ENCODE peak calls at places on chromosome X, in five cellular contexts. B is hepatocyte; E is endothelial cell of umbilical vein; S is CD4-positive, CD25-positive, alpha-beta regulatory T cell; L is esophagus squamous epithelium. Z is an unnamed sample.

GRCh38 chrX:95427389-95427788 is 1257.3 kb upstream of the DIAPH2 start:
- DNase-seq in E (no peak), B (no peak), L (no peak), S (no peak), Z (no peak)

GRCh38 chrX:137695405-137695804 is 129.5 kb downstream of the ZIC3 start:
- DNase-seq in L (no peak), E (no peak), S (no peak), B (no peak), Z (no peak)

GRCh38 chrX:72532371-72532770 is 40.3 kb downstream of the HDAC8 start:
- DNase-seq in E (no peak), B (no peak), S (no peak), L (no peak), Z (no peak)

GRCh38 chrX:132023896-132024386 is 839 bp downstream of the STK26 start:
- DNase-seq in B (no peak), L (no peak), S (peak; percentile 73), E (peak; percentile 1), Z (no peak)

GRCh38 chrX:9635805-9636204 is 129.8 kb downstream of the GPR143 start:
- DNase-seq in B (no peak), L (no peak), E (no peak), S (no peak), Z (no peak)

GRCh38 chrX:44996282-44996681 is 123.3 kb downstream of the KDM6A start:
- DNase-seq in B (no peak), S (no peak), E (no peak), L (no peak), Z (no peak)

GRCh38 chrX:18941896-18942295 is 42.0 kb downstream of the PHKA2 start:
- DNase-seq in S (no peak), B (no peak), E (no peak), L (no peak), Z (no peak)

GRCh38 chrX:44245730-44246129 is 97.7 kb downstream of the EFHC2 start:
- DNase-seq in L (no peak), E (no peak), B (no peak), S (peak; percentile 58), Z (no peak)

GRCh38 chrX:125646195-125646594 is 326.5 kb downstream of the TEX13C start:
- DNase-seq in S (no peak), B (no peak), E (no peak), L (no peak), Z (no peak)

GRCh38 chrX:47564438-47565085 is 3.6 kb downstream of the ARAF start:
- DNase-seq in B (no peak), S (no peak), L (no peak), E (no peak), Z (no peak)

GRCh38 chrX:137072396-137072795 is 38.6 kb upstream of the GPR101 start:
- DNase-seq in E (no peak), L (no peak), B (no peak), S (no peak), Z (no peak)

GRCh38 chrX:19889582-19890342 is 2.4 kb upstream of the SH3KBP1 start:
- DNase-seq in B (peak; percentile 69), E (no peak), L (no peak), S (no peak), Z (no peak)

GRCh38 chrX:11319689-11320302 is 26.6 kb downstream of the AMELX start:
- DNase-seq in E (no peak), L (no peak), S (no peak), B (no peak), Z (no peak)

GRCh38 chrX:4754878-4755604 is 1041.6 kb upstream of the PRKX start:
- DNase-seq in E (no peak), S (no peak), L (no peak), B (no peak), Z (no peak)

GRCh38 chrX:45771560-45772340 is 571.1 kb upstream of the DIPK2B start:
- DNase-seq in B (no peak), E (peak; percentile 80), S (peak; percentile 78), L (no peak), Z (no peak)

DNA sequence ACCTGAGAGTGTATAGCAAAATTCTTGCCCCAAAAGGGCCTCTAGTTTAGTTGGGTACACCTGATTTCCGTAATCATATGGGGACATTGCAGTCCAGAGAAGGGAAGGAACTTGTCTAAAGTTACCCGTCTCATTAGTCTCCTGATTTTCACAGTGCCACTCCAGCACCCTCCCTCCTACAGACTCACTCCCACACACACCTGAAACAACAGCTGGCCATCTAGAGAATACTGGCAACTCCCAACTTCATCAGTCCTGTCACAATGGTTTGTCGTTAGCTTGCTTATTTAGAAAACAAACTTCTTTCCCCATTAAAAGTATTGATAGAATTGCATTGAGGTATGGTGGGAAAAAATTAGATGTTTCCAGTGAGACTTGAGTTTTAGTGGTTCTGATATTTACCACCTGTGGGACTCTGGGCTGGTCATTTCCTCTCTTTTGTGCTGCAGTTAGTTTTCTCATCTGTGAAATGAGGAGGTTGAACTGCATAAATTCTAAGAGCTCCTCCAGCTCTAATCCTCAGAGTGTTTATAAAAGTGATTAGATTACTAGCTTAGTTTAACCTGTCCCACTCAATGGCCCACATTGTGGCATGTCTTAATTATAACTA is 1.7 kb downstream of the IL13RA1 start:
- DNase-seq in S (no peak), E (no peak), B (no peak), L (no peak), Z (no peak)
- H3K4me3 ChIP-seq in S (no peak overlapping the region), E (no peak overlapping the region), B (no peak overlapping the region), L (no peak overlapping the region), Z (no peak overlapping the region)

GRCh38 chrX:69285401-69285871 is 120.2 kb upstream of the PJA1 start:
- DNase-seq in L (no peak), S (no peak), E (no peak), B (peak; percentile 25), Z (no peak)

GRCh38 chrX:69285881-69286545 is 120.8 kb upstream of the PJA1 start:
- DNase-seq in B (peak; percentile 74), E (no peak), L (no peak), S (peak; percentile 44), Z (no peak)

GRCh38 chrX:69280956-69281355 is 115.7 kb upstream of the PJA1 start:
- DNase-seq in L (no peak), B (no peak), S (no peak), E (no peak), Z (no peak)

GRCh38 chrX:69284491-69284890 is 119.2 kb upstream of the PJA1 start:
- DNase-seq in S (no peak), B (no peak), L (no peak), E (no peak), Z (no peak)

GRCh38 chrX:69282893-69283690 is 117.8 kb upstream of the PJA1 start:
- DNase-seq in B (no peak), L (no peak), S (no peak), E (no peak), Z (no peak)
- H3K27me3 ChIP-seq in B (no peaks in the 10 kb centered on the region), L (no peaks in the 10 kb centered on the region), S (no peaks in the 10 kb centered on the region), E (no peaks in the 10 kb centered on the region), Z (peaks cover 8% of the 10 kb centered on the region)

GRCh38 chrX:16842684-16843083 is 27.5 kb downstream of the RBBP7 start:
- DNase-seq in E (no peak), B (no peak), L (no peak), S (no peak), Z (no peak)
- H3K36me3 ChIP-seq in E (peaks cover 2% of the 10 kb centered on the region), B (no peaks in the 10 kb centered on the region), L (peaks cover 4% of the 10 kb centered on the region), S (peaks cover 61% of the 10 kb centered on the region), Z (peaks cover 3% of the 10 kb centered on the region)

GRCh38 chrX:103919336-103919682 is 43.1 kb upstream of the TMSB15B start:
- DNase-seq in B (peak; percentile 34), S (peak; percentile 71), E (no peak), L (no peak), Z (no peak)
- H3K4me3 ChIP-seq in B (peak overlapping the region; percentile 79), S (peak overlapping the region; percentile 80), E (peak overlapping the region; percentile 64), L (peak overlapping the region; percentile 35), Z (peak overlapping the region; percentile 39)

GRCh38 chrX:151174581-151175282 is 1.7 kb upstream of the GPR50 start:
- DNase-seq in L (no peak), E (no peak), S (no peak), B (no peak), Z (no peak)
- H3K27me3 ChIP-seq in L (peaks cover 82% of the 10 kb centered on the region), E (peaks cover 17% of the 10 kb centered on the region), S (peaks cover under 1% of the 10 kb centered on the region), B (peaks cover 63% of the 10 kb centered on the region), Z (peaks cover 41% of the 10 kb centered on the region)

GRCh38 chrX:79266702-79267101 is 100.4 kb downstream of the ITM2A start:
- DNase-seq in S (peak; percentile 16), L (no peak), E (no peak), B (no peak), Z (no peak)
- H3K36me3 ChIP-seq in S (no peaks in the 10 kb centered on the region), L (no peaks in the 10 kb centered on the region), E (no peaks in the 10 kb centered on the region), B (no peaks in the 10 kb centered on the region), Z (no peaks in the 10 kb centered on the region)

GRCh38 chrX:153967536-153968214 is 3.9 kb downstream of the HCFC1 start:
- DNase-seq in L (no peak), S (peak; percentile 71), B (no peak), E (peak; percentile 24), Z (no peak)
- H3K4me3 ChIP-seq in L (no peak overlapping the region), S (peak overlapping the region; percentile 73), B (no peak overlapping the region), E (no peak overlapping the region), Z (no peak overlapping the region)

Z was measured in kidney epithelial cell.